ENCODE peak calls at places on chromosomes 4 and X, in five cellular contexts. X is fibroblast of the aortic adventitia, J is aorta, S is DMS53, W is BJ. D is an unnamed sample.

GRCh38 chrX:110683925-110684324 is 111.7 kb downstream of the CHRDL1 start:
- DNase-seq in X (no peak), W (no peak), J (no peak), S (no peak), D (no peak)

GRCh38 chrX:116379854-116380253 is 56.6 kb upstream of the SLC6A14 start:
- DNase-seq in S (no peak), J (peak), W (no peak), X (peak), D (no peak)

GRCh38 chr4:169436734-169437133 is 166.0 kb upstream of the SH3RF1 start:
- DNase-seq in X (no peak), W (no peak), S (no peak), J (no peak), D (no peak)

GRCh38 chrX:32599156-32599555 is 612.2 kb downstream of the DMD start:
- DNase-seq in X (no peak), S (no peak), W (no peak), J (no peak), D (no peak)

GRCh38 chr4:24211821-24212220 is 322.0 kb upstream of the PPARGC1A start:
- DNase-seq in W (no peak), S (no peak), X (peak), J (no peak), D (no peak)

GRCh38 chrX:153639177-153640044 is 7.6 kb upstream of the DUSP9 start:
- DNase-seq in W (no peak), S (no peak), X (no peak), J (peak), D (no peak)

GRCh38 chrX:136708348-136708747 is 60.4 kb downstream of the CD40LG start:
- DNase-seq in X (peak), S (peak), W (no peak), J (no peak), D (peak)

GRCh38 chrX:68177542-68177941 is 255.8 kb downstream of the OPHN1 start:
- DNase-seq in S (no peak), J (no peak), X (no peak), W (no peak), D (no peak)

GRCh38 chr4:43126595-43126994 is 234.1 kb downstream of the GRXCR1 start:
- DNase-seq in S (no peak), W (no peak), X (no peak), J (no peak), D (no peak)

GRCh38 chr4:61443813-61444510 is 243.8 kb downstream of the ADGRL3 start:
- DNase-seq in W (no peak), J (no peak), S (no peak), X (peak), D (no peak)

GRCh38 chr4:1502976-1503375 is 96.7 kb upstream of the NKX1-1 start:
- DNase-seq in S (peak), X (no peak), J (no peak), W (no peak), D (no peak)

GRCh38 chr4:124334119-124334518 is 378.4 kb downstream of the ANKRD50 start:
- DNase-seq in X (peak), J (no peak), S (peak), W (peak), D (peak)

GRCh38 chr4:143335979-143336827 is 473 bp upstream of the GAB1 start:
- DNase-seq in X (peak), W (peak), S (peak), J (peak), D (peak)

GRCh38 chrX:41619221-41619620 is 69.6 kb upstream of the GPR34 start:
- DNase-seq in W (no peak), S (no peak), X (no peak), J (no peak), D (no peak)

GRCh38 chr4:87092389-87093141 is 127.9 kb downstream of the KLHL8 start:
- DNase-seq in W (no peak), J (peak), X (peak), S (peak), D (peak)

GRCh38 chrX:152904151-152905080 is 6.5 kb downstream of the ZNF185 start:
- DNase-seq in W (no peak), J (peak), S (peak), X (peak), D (peak)

GRCh38 chrX:132480581-132481203 is 8.1 kb downstream of the MBNL3 start:
- DNase-seq in J (peak), X (peak), W (peak), S (peak), D (peak)

GRCh38 chr4:139934786-139935330 is 219.1 kb downstream of the MAML3 start:
- DNase-seq in S (no peak), W (no peak), J (no peak), X (no peak), D (no peak)

GRCh38 chrX:12949205-12949926 is 25.5 kb upstream of the TMSB4X start:
- DNase-seq in S (no peak), X (peak), W (no peak), J (no peak), D (no peak)

GRCh38 chr4:6257243-6258025 is 12.2 kb upstream of the WFS1 start:
- DNase-seq in W (no peak), S (peak), J (peak), X (no peak), D (no peak)

D was measured in HT-29.